ENCODE peak calls at places on chromosome 10, in four cellular contexts. One of them, this sample, is unnamed.

GRCh38 chr10:22791655-22792054 is 77.3 kb upstream of the PIP4K2A start:
- DNase-seq in K562: no peak
- DNase-seq in H1: no peak
- DNase-seq in HepG2: no peak
- DNase-seq in this sample: no peak

GRCh38 chr10:35300063-35300699 is 36.1 kb upstream of the CCNY start:
- DNase-seq in H1: peak; percentile 5
- DNase-seq in K562: peak; percentile 37
- DNase-seq in HepG2: no peak
- DNase-seq in this sample: no peak

GRCh38 chr10:34655286-34656170 is 159.6 kb downstream of the PARD3 start:
- DNase-seq in HepG2: peak; percentile 63
- DNase-seq in K562: peak; percentile 38
- DNase-seq in H1: peak; percentile 62
- DNase-seq in this sample: peak; percentile 57

GRCh38 chr10:118264838-118265470 is 77.2 kb downstream of the FAM204A start:
- DNase-seq in K562: no peak
- DNase-seq in HepG2: no peak
- DNase-seq in H1: no peak
- DNase-seq in this sample: no peak

GRCh38 chr10:129844191-129844590 is 119.9 kb downstream of the EBF3 start:
- DNase-seq in H1: no peak
- DNase-seq in K562: no peak
- DNase-seq in HepG2: no peak
- DNase-seq in this sample: no peak

GRCh38 chr10:82969405-82969804 is 1094.4 kb downstream of the NRG3 start:
- DNase-seq in HepG2: no peak
- DNase-seq in H1: no peak
- DNase-seq in K562: no peak
- DNase-seq in this sample: no peak

GRCh38 chr10:53403688-53404087 is 631.1 kb upstream of the MBL2 start:
- DNase-seq in H1: no peak
- DNase-seq in K562: no peak
- DNase-seq in HepG2: no peak
- DNase-seq in this sample: no peak

GRCh38 chr10:92241158-92241500 is 49.7 kb downstream of the CPEB3 start:
- DNase-seq in HepG2: peak; percentile 24
- DNase-seq in K562: peak; percentile 26
- DNase-seq in H1: no peak
- DNase-seq in this sample: no peak

GRCh38 chr10:49375611-49376010 is 20.3 kb downstream of the DRGX start:
- DNase-seq in HepG2: no peak
- DNase-seq in K562: no peak
- DNase-seq in H1: no peak
- DNase-seq in this sample: no peak

DNA sequence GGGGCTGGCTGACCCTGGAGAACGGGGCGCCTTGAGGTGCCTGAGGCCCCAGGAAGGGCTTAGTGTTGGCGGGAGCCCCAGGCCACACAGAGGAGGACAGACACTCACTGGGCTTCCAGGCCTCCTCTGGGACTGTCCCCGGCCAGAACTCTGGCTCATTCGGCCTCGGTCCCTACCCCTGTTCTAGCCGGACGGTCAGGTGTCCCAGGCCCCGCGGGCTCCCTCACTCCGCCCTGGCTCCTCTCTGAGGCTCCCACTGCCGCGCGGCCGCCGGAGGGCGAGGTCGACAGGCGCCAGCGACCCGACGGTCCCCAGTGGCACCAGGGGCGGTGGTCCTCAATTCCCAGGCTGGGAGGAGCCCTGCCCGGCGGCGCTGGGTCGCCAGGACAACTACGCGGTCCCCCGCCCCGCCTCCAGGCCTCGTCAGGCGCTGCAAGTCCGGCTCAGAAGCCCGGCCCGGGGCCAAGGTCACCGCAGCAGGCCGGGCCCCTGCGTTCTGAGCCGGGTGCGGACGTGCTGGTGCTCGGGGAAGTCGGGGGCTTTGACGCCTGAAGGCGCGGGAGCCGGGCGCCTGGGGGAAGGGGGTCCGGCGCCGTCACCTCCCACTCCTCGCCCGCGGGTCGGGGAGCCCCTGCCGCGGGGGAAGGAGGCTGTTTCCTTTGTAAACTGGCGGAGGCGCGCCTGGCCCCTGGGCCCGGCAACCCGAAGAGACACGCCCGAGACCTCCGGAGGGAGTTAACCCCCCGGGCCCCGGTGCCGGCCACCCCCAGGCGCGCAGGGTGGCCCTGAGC is 1.1 kb upstream of the PWWP2B start:
- DNase-seq in H1: no peak
- DNase-seq in HepG2: peak; percentile 62
- DNase-seq in K562: peak; percentile 37
- DNase-seq in this sample: peak; percentile 81
- TF ChIP-seq CTCF in H1: no peak
- TF ChIP-seq CTCF in HepG2: peak; percentile 22
- TF ChIP-seq CTCF in K562: no peak
- TF ChIP-seq CTCF in this sample: no peak

GRCh38 chr10:103854687-103855423 is 521 bp downstream of the SH3PXD2A start:
- DNase-seq in K562: no peak
- DNase-seq in HepG2: no peak
- DNase-seq in H1: no peak
- DNase-seq in this sample: peak; percentile 53
- TF ChIP-seq JUN in K562: no peak
- TF ChIP-seq JUN in HepG2: no peak
- TF ChIP-seq JUN in H1: no peak
- TF ChIP-seq JUN in this sample: no peak

GRCh38 chr10:6748981-6749630 is 169.0 kb upstream of the PRKCQ start:
- DNase-seq in HepG2: no peak
- DNase-seq in H1: no peak
- DNase-seq in K562: no peak
- DNase-seq in this sample: no peak
- TF ChIP-seq CREB1 in HepG2: no peak
- TF ChIP-seq CREB1 in H1: no peak
- TF ChIP-seq CREB1 in K562: no peak
- TF ChIP-seq CREB1 in this sample: no peak

DNA sequence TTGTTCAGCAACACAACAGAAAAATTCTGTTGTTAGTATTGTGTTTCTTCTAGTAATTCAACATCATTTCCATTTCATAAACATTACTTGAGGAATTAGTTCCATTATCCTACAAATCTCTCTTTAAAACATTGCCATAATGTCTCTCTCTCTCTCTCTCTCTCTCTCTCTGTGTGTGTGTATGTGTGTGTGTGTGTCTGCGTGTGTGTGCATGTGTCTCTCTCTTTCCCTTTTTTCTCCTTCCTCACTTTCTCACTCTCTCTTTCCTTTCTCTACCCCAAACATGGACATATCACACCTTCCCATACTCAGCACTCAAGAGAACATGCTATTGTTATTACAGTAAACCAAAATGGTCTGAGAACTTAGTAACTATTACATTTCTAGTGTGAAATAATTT is 16.6 kb downstream of the LRRTM3 start:
- DNase-seq in K562: no peak
- DNase-seq in HepG2: no peak
- DNase-seq in H1: no peak
- DNase-seq in this sample: no peak
- TF ChIP-seq CTCF in K562: no peak
- TF ChIP-seq CTCF in HepG2: no peak
- TF ChIP-seq CTCF in H1: no peak
- TF ChIP-seq CTCF in this sample: no peak

DNA sequence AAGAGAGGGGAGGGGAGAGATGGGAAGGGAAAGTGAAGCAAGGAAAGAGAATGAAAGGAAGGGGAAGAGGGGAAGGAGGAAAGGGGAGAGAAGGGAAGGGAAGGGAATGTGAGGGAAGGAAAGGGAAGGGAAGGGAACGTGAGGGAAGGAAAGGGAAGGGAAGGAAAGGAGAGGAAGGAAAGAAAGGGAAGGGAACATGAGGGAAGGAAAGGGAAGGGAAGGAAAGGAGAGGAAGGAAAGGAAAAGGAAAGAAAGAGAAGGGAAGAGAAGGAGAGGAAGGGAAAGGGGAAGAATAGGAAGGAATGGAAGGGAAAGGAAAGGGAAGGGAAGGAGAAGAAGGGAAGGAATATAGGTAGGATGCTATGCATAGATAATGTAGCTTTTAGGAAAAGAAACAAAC is 139.7 kb upstream of the PTER start:
- DNase-seq in K562: no peak
- DNase-seq in H1: no peak
- DNase-seq in HepG2: no peak
- DNase-seq in this sample: no peak
- TF ChIP-seq JUN in K562: no peak
- TF ChIP-seq JUN in H1: no peak
- TF ChIP-seq JUN in HepG2: no peak
- TF ChIP-seq JUN in this sample: no peak

DNA sequence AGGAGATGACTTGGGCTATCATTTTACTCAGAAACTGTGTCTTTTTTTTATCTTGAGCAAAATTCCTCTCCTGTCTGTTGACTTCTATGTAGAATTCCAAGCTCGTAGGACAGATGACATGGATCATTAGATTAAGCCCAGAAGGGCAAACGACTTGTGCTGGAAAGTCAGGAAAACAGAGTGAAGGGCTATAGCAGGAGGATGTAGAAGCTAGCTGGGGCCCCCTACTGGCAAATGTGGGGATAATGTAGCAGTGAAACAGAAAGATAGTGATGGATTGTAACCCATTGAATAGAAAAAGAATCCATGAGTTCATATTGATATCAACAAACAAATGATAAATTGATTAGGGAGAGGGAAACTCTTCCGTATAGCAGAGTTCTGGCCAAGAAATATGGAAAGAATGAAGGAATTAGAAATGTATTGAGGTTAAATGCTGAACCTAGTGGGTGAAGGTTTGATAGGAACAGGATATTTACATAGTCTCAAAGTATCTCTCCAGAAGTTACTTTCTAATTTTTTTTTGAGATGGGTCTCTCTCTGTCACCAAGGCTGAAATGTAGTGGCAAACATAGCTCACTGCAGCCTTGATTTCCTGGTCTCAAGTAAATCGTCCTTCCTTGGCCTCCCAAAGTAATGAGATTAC is 103.6 kb downstream of the LYZL1 start:
- DNase-seq in K562: peak; percentile 55
- DNase-seq in H1: no peak
- DNase-seq in HepG2: peak; percentile 54
- DNase-seq in this sample: peak; percentile 64
- TF ChIP-seq CREB1 in K562: no peak
- TF ChIP-seq CREB1 in H1: no peak
- TF ChIP-seq CREB1 in HepG2: no peak
- TF ChIP-seq CREB1 in this sample: no peak

GRCh38 chr10:84196941-84197340 is 2.6 kb downstream of the CDHR1 start:
- DNase-seq in K562: no peak
- DNase-seq in H1: no peak
- DNase-seq in HepG2: no peak
- DNase-seq in this sample: no peak

GRCh38 chr10:84197643-84198042 is 3.3 kb downstream of the CDHR1 start:
- DNase-seq in K562: no peak
- DNase-seq in HepG2: no peak
- DNase-seq in H1: no peak
- DNase-seq in this sample: no peak

GRCh38 chr10:84194424-84195043 is at the start of gene CDHR1:
- DNase-seq in HepG2: no peak
- DNase-seq in H1: no peak
- DNase-seq in K562: peak; percentile 80
- DNase-seq in this sample: peak; percentile 73

GRCh38 chr10:84195044-84195830 is 900 bp downstream of the CDHR1 start:
- DNase-seq in H1: no peak
- DNase-seq in HepG2: no peak
- DNase-seq in K562: no peak
- DNase-seq in this sample: no peak

GRCh38 chr10:84196083-84196482 is 1.7 kb downstream of the CDHR1 start:
- DNase-seq in K562: no peak
- DNase-seq in H1: no peak
- DNase-seq in HepG2: peak; percentile 3
- DNase-seq in this sample: no peak
- TF ChIP-seq CTCF in K562: no peak
- TF ChIP-seq CTCF in H1: no peak
- TF ChIP-seq CTCF in HepG2: no peak
- TF ChIP-seq CTCF in this sample: no peak

GRCh38 chr10:133307776-133308430 is 769 bp downstream of the TUBGCP2 start:
- DNase-seq in H1: peak; percentile 19
- DNase-seq in K562: peak; percentile 31
- DNase-seq in HepG2: peak; percentile 83
- DNase-seq in this sample: peak; percentile 76
- TF ChIP-seq JUN in H1: no peak
- TF ChIP-seq JUN in K562: no peak
- TF ChIP-seq JUN in HepG2: no peak
- TF ChIP-seq JUN in this sample: no peak

GRCh38 chr10:8128511-8128910 is 74.0 kb downstream of the GATA3 start:
- DNase-seq in H1: no peak
- DNase-seq in K562: no peak
- DNase-seq in HepG2: no peak
- DNase-seq in this sample: no peak

GRCh38 chr10:8133146-8133545 is 78.7 kb downstream of the GATA3 start:
- DNase-seq in HepG2: no peak
- DNase-seq in H1: no peak
- DNase-seq in K562: no peak
- DNase-seq in this sample: no peak

GRCh38 chr10:8136745-8137144 is 82.3 kb downstream of the GATA3 start:
- DNase-seq in HepG2: no peak
- DNase-seq in H1: no peak
- DNase-seq in K562: no peak
- DNase-seq in this sample: no peak

GRCh38 chr10:8129438-8129837 is 75.0 kb downstream of the GATA3 start:
- DNase-seq in H1: no peak
- DNase-seq in K562: no peak
- DNase-seq in HepG2: no peak
- DNase-seq in this sample: no peak

GRCh38 chr10:8130973-8131911 is 76.8 kb downstream of the GATA3 start:
- DNase-seq in HepG2: no peak
- DNase-seq in K562: no peak
- DNase-seq in H1: no peak
- DNase-seq in this sample: no peak
- TF ChIP-seq CREB1 in HepG2: no peak
- TF ChIP-seq CREB1 in K562: no peak
- TF ChIP-seq CREB1 in H1: no peak
- TF ChIP-seq CREB1 in this sample: no peak

This sample was measured in WTC11.